ENCODE peak calls at places on chromosomes 5 and 9, in five cellular contexts. V, S, L, X and M are unnamed samples. For H3K4me1, the result is how much of the 10 kb centered on the place peaks cover.

GRCh38 chr9:20242767-20243166 is 379.5 kb downstream of the MLLT3 start:
- DNase-seq in V (no peak), S (peak), L (no peak), X (no peak), M (no peak)

GRCh38 chr5:39107350-39107749 is 33.2 kb upstream of the RICTOR start:
- DNase-seq in V (no peak), S (no peak), L (no peak), X (no peak), M (no peak)

GRCh38 chr5:129382921-129383672 is 77.0 kb upstream of the ADAMTS19 start:
- DNase-seq in V (no peak), S (no peak), L (no peak), X (no peak), M (no peak)

GRCh38 chr9:96524045-96524444 is 74.1 kb downstream of the HABP4 start:
- DNase-seq in V (no peak), S (no peak), L (no peak), X (no peak), M (no peak)

GRCh38 chr5:96320797-96321196 is 112.3 kb downstream of the PCSK1 start:
- DNase-seq in V (no peak), S (no peak), L (no peak), X (peak), M (no peak)

GRCh38 chr9:131885144-131885609 is 145.3 kb upstream of the RAPGEF1 start:
- DNase-seq in V (no peak), S (no peak), L (no peak), X (no peak), M (no peak)

GRCh38 chr9:100856238-100856637 is 172.3 kb upstream of the PLPPR1 start:
- DNase-seq in V (no peak), S (no peak), L (no peak), X (no peak), M (no peak)

GRCh38 chr5:127619908-127620479 is 28.9 kb upstream of the CTXN3 start:
- DNase-seq in V (no peak), S (no peak), L (peak), X (no peak), M (no peak)

GRCh38 chr9:130010151-130010988 is 32.6 kb downstream of the FNBP1 start:
- DNase-seq in V (no peak), S (peak), L (peak), X (no peak), M (no peak)

GRCh38 chr5:59814563-59814872 is 79.0 kb downstream of the PDE4D start:
- DNase-seq in V (no peak), S (no peak), L (no peak), X (no peak), M (no peak)

GRCh38 chr5:95178046-95178651 is 106.7 kb downstream of the MCTP1 start:
- DNase-seq in V (no peak), S (no peak), L (no peak), X (peak), M (no peak)

GRCh38 chr9:100346836-100347235 is 5.9 kb downstream of the TEX10 start:
- DNase-seq in V (no peak), S (no peak), L (no peak), X (no peak), M (no peak)

GRCh38 chr5:158979749-158980521 is 119.8 kb downstream of the EBF1 start:
- DNase-seq in V (no peak), S (no peak), L (no peak), X (no peak), M (no peak)

GRCh38 chr5:127959152-127959764 is 124.3 kb upstream of the SLC12A2 start:
- DNase-seq in V (no peak), S (peak), L (peak), X (peak), M (no peak)

GRCh38 chr5:131209175-131209505 is 38.4 kb downstream of the LYRM7 start:
- DNase-seq in V (no peak), S (no peak), L (no peak), X (no peak), M (no peak)

GRCh38 chr5:176473335-176474006 is 25.3 kb downstream of the FAF2 start:
- DNase-seq in V (no peak), S (no peak), L (no peak), X (no peak), M (no peak)

GRCh38 chr5:141598389-141599360 is 20.1 kb downstream of the DIAPH1 start:
- DNase-seq in V (no peak), S (no peak), L (no peak), X (no peak), M (no peak)

GRCh38 chr5:112779531-112779930 is 41.8 kb downstream of the APC start:
- DNase-seq in V (no peak), S (no peak), L (no peak), X (no peak), M (no peak)

GRCh38 chr5:11785771-11786342 is 118.4 kb downstream of the CTNND2 start:
- DNase-seq in V (no peak), S (no peak), L (no peak), X (no peak), M (no peak)

GRCh38 chr9:36346578-36346977 is 53.5 kb downstream of the RNF38 start:
- DNase-seq in V (no peak), S (no peak), L (no peak), X (no peak), M (no peak)

GRCh38 chr9:36341936-36342577 is 58.0 kb downstream of the RNF38 start:
- DNase-seq in V (no peak), S (no peak), L (no peak), X (no peak), M (no peak)

DNA sequence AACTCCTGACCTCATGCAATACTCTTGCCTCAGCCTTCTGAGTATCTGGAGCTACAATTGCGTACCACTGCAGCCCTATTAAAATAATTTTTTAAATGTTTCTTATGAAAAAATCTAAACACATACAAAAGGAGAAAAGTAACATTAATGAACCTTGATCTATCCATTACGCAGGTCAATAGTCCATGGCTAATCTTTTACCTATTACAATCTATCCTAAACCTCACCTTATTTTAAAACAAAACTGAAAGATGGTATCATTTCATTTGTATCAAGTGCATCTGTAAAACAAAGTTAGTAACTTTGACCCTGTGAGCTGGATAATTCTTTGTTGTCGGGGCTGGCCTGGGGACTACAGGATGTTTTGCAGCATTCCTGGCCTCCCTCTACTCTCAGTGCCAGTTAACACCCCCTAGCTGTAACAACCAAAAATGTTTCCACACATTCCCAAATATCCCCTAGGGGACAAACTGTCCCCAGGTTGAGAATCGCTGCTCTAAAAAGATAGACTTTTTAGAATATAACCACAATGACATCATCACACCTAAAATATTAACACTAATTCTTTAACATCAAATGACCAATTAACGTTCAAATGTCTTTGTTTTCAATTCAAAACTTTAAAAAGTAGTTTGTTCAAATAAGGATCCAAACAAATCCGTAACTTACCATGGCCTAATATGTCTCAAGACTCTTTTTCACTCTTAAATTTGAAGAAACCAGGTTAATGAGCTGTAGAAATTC is 54.8 kb downstream of the RNF38 start:
- DNase-seq in V (no peak), S (no peak), L (no peak), X (no peak), M (no peak)
- TF ChIP-seq CTCF in V (no peak), S (no peak), L (no peak), X (peak), M (no peak)

DNA sequence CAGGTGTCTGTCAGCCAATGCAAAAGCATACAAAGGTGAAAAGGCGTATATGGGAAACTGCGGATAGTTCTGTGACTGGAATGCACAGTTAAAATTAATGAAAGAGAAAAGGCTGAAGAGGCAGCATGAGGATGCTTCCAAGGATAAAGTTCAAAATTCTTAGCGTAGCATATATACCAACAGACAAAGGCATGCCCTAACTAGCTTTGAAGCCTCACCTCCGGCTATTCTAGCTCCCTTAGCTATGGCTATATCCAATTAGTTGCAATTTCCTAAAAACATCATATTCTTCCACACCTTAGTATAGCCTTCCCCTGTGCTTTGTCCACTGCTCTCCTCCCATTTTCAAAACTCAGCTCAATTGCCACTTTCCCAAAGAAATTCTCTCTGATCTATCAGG is 1.4 kb upstream of the DNAJA1 start:
- DNase-seq in V (no peak), S (no peak), L (no peak), X (no peak), M (no peak)
- H3K4me1 ChIP-seq in V (under half), S (half or more), L (under half), X (under half), M (under half)

GRCh38 chr9:133683494-133684460 is 47.6 kb downstream of the DBH start:
- DNase-seq in V (no peak), S (peak), L (no peak), X (no peak), M (no peak)
- H3K27ac ChIP-seq in V (no peak), S (peak), L (no peak), X (no peak), M (no peak)

GRCh38 chr5:15737036-15737821 is 237.2 kb downstream of the FBXL7 start:
- DNase-seq in V (no peak), S (no peak), L (no peak), X (no peak), M (no peak)
- TF ChIP-seq CTCF in V (no peak), S (no peak), L (no peak), X (no peak), M (no peak)

DNA sequence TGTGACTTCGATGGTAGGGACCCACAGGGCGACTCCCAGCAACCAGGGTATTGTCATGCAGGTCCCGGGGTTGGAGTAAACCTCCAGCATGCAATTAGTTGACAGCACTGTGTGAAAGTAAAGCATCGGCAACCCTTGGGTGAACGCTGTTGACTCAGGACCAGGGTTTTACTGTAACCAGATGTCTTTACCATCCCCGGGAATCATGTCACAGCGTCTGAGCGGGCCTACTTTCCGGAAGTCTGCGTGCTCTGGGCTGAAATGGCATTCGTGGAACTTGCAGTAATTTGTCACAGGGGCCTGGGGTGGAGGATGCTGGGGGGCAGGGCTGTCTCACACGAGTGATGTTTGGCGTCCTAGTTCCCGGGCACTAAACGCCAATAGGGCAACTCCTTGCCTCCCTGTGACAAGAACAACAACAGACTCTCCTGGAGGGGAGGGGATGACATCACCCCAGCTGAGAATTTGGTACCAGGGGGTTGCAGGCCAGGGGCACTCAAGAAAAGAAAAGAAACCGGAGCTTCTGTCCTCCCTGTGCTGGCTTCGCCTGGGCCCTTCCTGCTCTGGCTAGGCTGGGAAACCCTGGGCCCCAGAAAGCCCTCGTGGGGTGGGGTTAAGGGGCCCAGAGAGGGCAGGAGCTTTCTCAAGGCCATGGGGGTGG is 10.1 kb upstream of the UBAC1 start:
- DNase-seq in V (no peak), S (no peak), L (no peak), X (no peak), M (no peak)
- H3K4me1 ChIP-seq in V (under half), S (under half), L (under half), X (under half), M (under half)